ENCODE peak calls at places on chromosome 9, in eight cellular contexts. S, E, Y, U, V, T, L and C are unnamed samples.

GRCh38 chr9:137085918-137086530 is 761 bp upstream of the MAN1B1 start:
- DNase-seq in S (no peak), E (no peak), Y (peak; percentile 74), U (no peak), V (no peak), T (no peak), L (peak; percentile 32), C (no peak)

GRCh38 chr9:14373726-14374125 is 59.8 kb upstream of the NFIB start:
- DNase-seq in S (no peak), E (no peak), Y (no peak), U (no peak), V (no peak), T (no peak), L (no peak), C (no peak)

GRCh38 chr9:136112541-136112940 is 6.1 kb downstream of the TMEM250 start:
- DNase-seq in S (no peak), E (no peak), Y (no peak), U (peak; percentile 0), V (no peak), T (no peak), L (no peak), C (no peak)

GRCh38 chr9:20114974-20115373 is 326.1 kb upstream of the SLC24A2 start:
- DNase-seq in S (no peak), E (no peak), Y (no peak), U (no peak), V (no peak), T (no peak), L (no peak), C (no peak)

GRCh38 chr9:38068866-38069628 is at the start of gene SHB:
- DNase-seq in S (peak; percentile 60), E (peak; percentile 60), Y (peak; percentile 87), U (no peak), V (peak; percentile 42), T (peak; percentile 85), L (no peak), C (peak; percentile 100)

GRCh38 chr9:126471084-126471611 is 142.6 kb upstream of the LMX1B start:
- DNase-seq in S (peak; percentile 32), E (peak; percentile 79), Y (peak; percentile 91), U (no peak), V (no peak), T (peak; percentile 24), L (peak; percentile 12), C (peak; percentile 69)

GRCh38 chr9:127085186-127085585 is 37.2 kb downstream of the ANGPTL2 start:
- DNase-seq in S (no peak), E (no peak), Y (no peak), U (no peak), V (no peak), T (no peak), L (no peak), C (peak; percentile 13)

GRCh38 chr9:2337602-2338001 is 284.0 kb upstream of the VLDLR start:
- DNase-seq in S (no peak), E (no peak), Y (peak; percentile 13), U (no peak), V (no peak), T (no peak), L (no peak), C (no peak)

GRCh38 chr9:36141288-36141687 is 4.8 kb downstream of the GLIPR2 start:
- DNase-seq in S (no peak), E (no peak), Y (peak; percentile 66), U (peak; percentile 39), V (no peak), T (peak; percentile 39), L (no peak), C (peak; percentile 1)

GRCh38 chr9:15423328-15423985 is 781 bp downstream of the SNAPC3 start:
- DNase-seq in S (no peak), E (peak; percentile 5), Y (peak; percentile 77), U (no peak), V (no peak), T (no peak), L (no peak), C (no peak)

GRCh38 chr9:69975681-69976080 is 68.0 kb upstream of the MAMDC2 start:
- DNase-seq in S (no peak), E (no peak), Y (peak; percentile 44), U (no peak), V (no peak), T (no peak), L (no peak), C (no peak)